ENCODE peak calls at places on chromosomes 7 and 10, in six cellular contexts. One of them, this sample, is unnamed.

GRCh38 chr7:105387621-105388372 is 924 bp downstream of the SRPK2 start:
- DNase-seq in foreskin fibroblast: peak
- DNase-seq in astrocyte of the spinal cord: peak
- DNase-seq in prostate gland: peak
- DNase-seq in amygdala: peak
- DNase-seq in activated effector memory CD4-positive, alpha-beta T cell treated with Interleukin-2 at 50 U/mL for 16 hours: peak
- DNase-seq in this sample: peak

GRCh38 chr10:11673346-11674330 is 62.2 kb upstream of the USP6NL start:
- DNase-seq in foreskin fibroblast: peak
- DNase-seq in astrocyte of the spinal cord: no peak
- DNase-seq in prostate gland: no peak
- DNase-seq in amygdala: no peak
- DNase-seq in activated effector memory CD4-positive, alpha-beta T cell treated with Interleukin-2 at 50 U/mL for 16 hours: no peak
- DNase-seq in this sample: no peak

GRCh38 chr10:15222511-15222910 is 54.0 kb upstream of the NMT2 start:
- DNase-seq in astrocyte of the spinal cord: peak
- DNase-seq in activated effector memory CD4-positive, alpha-beta T cell treated with Interleukin-2 at 50 U/mL for 16 hours: no peak
- DNase-seq in foreskin fibroblast: no peak
- DNase-seq in prostate gland: no peak
- DNase-seq in amygdala: peak
- DNase-seq in this sample: no peak

GRCh38 chr10:110556993-110557601 is 10.4 kb upstream of the SMC3 start:
- DNase-seq in astrocyte of the spinal cord: peak
- DNase-seq in foreskin fibroblast: peak
- DNase-seq in amygdala: no peak
- DNase-seq in activated effector memory CD4-positive, alpha-beta T cell treated with Interleukin-2 at 50 U/mL for 16 hours: peak
- DNase-seq in prostate gland: peak
- DNase-seq in this sample: peak

GRCh38 chr7:100965723-100966541 is 3.4 kb upstream of the MUC12 start:
- DNase-seq in amygdala: no peak
- DNase-seq in activated effector memory CD4-positive, alpha-beta T cell treated with Interleukin-2 at 50 U/mL for 16 hours: peak
- DNase-seq in astrocyte of the spinal cord: peak
- DNase-seq in foreskin fibroblast: peak
- DNase-seq in prostate gland: peak
- DNase-seq in this sample: peak

GRCh38 chr10:92290076-92290836 is 622 bp downstream of the CPEB3 start:
- DNase-seq in prostate gland: peak
- DNase-seq in amygdala: peak
- DNase-seq in activated effector memory CD4-positive, alpha-beta T cell treated with Interleukin-2 at 50 U/mL for 16 hours: peak
- DNase-seq in foreskin fibroblast: peak
- DNase-seq in astrocyte of the spinal cord: peak
- DNase-seq in this sample: peak

GRCh38 chr7:107208563-107208962 is 39.8 kb downstream of the HBP1 start:
- DNase-seq in astrocyte of the spinal cord: no peak
- DNase-seq in foreskin fibroblast: no peak
- DNase-seq in activated effector memory CD4-positive, alpha-beta T cell treated with Interleukin-2 at 50 U/mL for 16 hours: no peak
- DNase-seq in amygdala: no peak
- DNase-seq in prostate gland: no peak
- DNase-seq in this sample: no peak

GRCh38 chr10:70558871-70559810 is 43.4 kb downstream of the PRF1 start:
- DNase-seq in astrocyte of the spinal cord: peak
- DNase-seq in activated effector memory CD4-positive, alpha-beta T cell treated with Interleukin-2 at 50 U/mL for 16 hours: peak
- DNase-seq in foreskin fibroblast: peak
- DNase-seq in amygdala: no peak
- DNase-seq in prostate gland: no peak
- DNase-seq in this sample: peak

GRCh38 chr7:116249969-116250553 is 39.7 kb downstream of the TES start:
- DNase-seq in foreskin fibroblast: peak
- DNase-seq in activated effector memory CD4-positive, alpha-beta T cell treated with Interleukin-2 at 50 U/mL for 16 hours: no peak
- DNase-seq in astrocyte of the spinal cord: peak
- DNase-seq in prostate gland: no peak
- DNase-seq in amygdala: no peak
- DNase-seq in this sample: peak

GRCh38 chr7:44760034-44760580 is 11.5 kb downstream of the ZMIZ2 start:
- DNase-seq in amygdala: no peak
- DNase-seq in activated effector memory CD4-positive, alpha-beta T cell treated with Interleukin-2 at 50 U/mL for 16 hours: no peak
- DNase-seq in astrocyte of the spinal cord: no peak
- DNase-seq in foreskin fibroblast: no peak
- DNase-seq in prostate gland: no peak
- DNase-seq in this sample: no peak

GRCh38 chr10:78972160-78972946 is 96.4 kb upstream of the ZMIZ1 start:
- DNase-seq in prostate gland: peak
- DNase-seq in astrocyte of the spinal cord: peak
- DNase-seq in amygdala: peak
- DNase-seq in foreskin fibroblast: peak
- DNase-seq in activated effector memory CD4-positive, alpha-beta T cell treated with Interleukin-2 at 50 U/mL for 16 hours: no peak
- DNase-seq in this sample: peak

GRCh38 chr7:16804674-16805439 is at the start of gene AGR2:
- DNase-seq in foreskin fibroblast: no peak
- DNase-seq in prostate gland: peak
- DNase-seq in amygdala: no peak
- DNase-seq in activated effector memory CD4-positive, alpha-beta T cell treated with Interleukin-2 at 50 U/mL for 16 hours: no peak
- DNase-seq in astrocyte of the spinal cord: peak
- DNase-seq in this sample: no peak

GRCh38 chr7:101912711-101913110 is 95.3 kb downstream of the CUX1 start:
- DNase-seq in prostate gland: no peak
- DNase-seq in foreskin fibroblast: no peak
- DNase-seq in amygdala: no peak
- DNase-seq in activated effector memory CD4-positive, alpha-beta T cell treated with Interleukin-2 at 50 U/mL for 16 hours: no peak
- DNase-seq in astrocyte of the spinal cord: no peak
- DNase-seq in this sample: no peak

GRCh38 chr10:14547826-14548225 is 217.1 kb upstream of the FRMD4A start:
- DNase-seq in astrocyte of the spinal cord: no peak
- DNase-seq in amygdala: no peak
- DNase-seq in activated effector memory CD4-positive, alpha-beta T cell treated with Interleukin-2 at 50 U/mL for 16 hours: no peak
- DNase-seq in prostate gland: no peak
- DNase-seq in foreskin fibroblast: no peak
- DNase-seq in this sample: no peak

GRCh38 chr10:14837003-14837755 is 658 bp downstream of the CDNF start:
- DNase-seq in activated effector memory CD4-positive, alpha-beta T cell treated with Interleukin-2 at 50 U/mL for 16 hours: no peak
- DNase-seq in amygdala: no peak
- DNase-seq in prostate gland: peak
- DNase-seq in astrocyte of the spinal cord: no peak
- DNase-seq in foreskin fibroblast: no peak
- DNase-seq in this sample: no peak

GRCh38 chr10:87635498-87636312 is 24.0 kb upstream of the PAPSS2 start:
- DNase-seq in activated effector memory CD4-positive, alpha-beta T cell treated with Interleukin-2 at 50 U/mL for 16 hours: no peak
- DNase-seq in prostate gland: no peak
- DNase-seq in amygdala: no peak
- DNase-seq in foreskin fibroblast: peak
- DNase-seq in astrocyte of the spinal cord: peak
- DNase-seq in this sample: no peak

This sample was measured in AG08396.